ENCODE peak calls at places on chromosomes 2 and 18, in four cellular contexts. M, C, N and V are unnamed samples. For H3K9me3, the result is how much of the 10 kb centered on the place peaks cover.

GRCh38 chr2:206984206-206984605 is 44.9 kb downstream of the CPO start:
- DNase-seq in M (no peak), C (no peak), N (peak), V (no peak)

GRCh38 chr2:26455801-26456700 is 21.9 kb downstream of the OTOF start:
- DNase-seq in M (no peak), C (peak), N (no peak), V (no peak)

GRCh38 chr18:59308201-59309014 is 10.0 kb downstream of the CPLX4 start:
- DNase-seq in M (peak), C (peak), N (peak), V (peak)

GRCh38 chr2:86788881-86789686 is 1.6 kb downstream of the CD8A start:
- DNase-seq in M (no peak), C (no peak), N (peak), V (no peak)

GRCh38 chr2:11702946-11703345 is 33.0 kb upstream of the NTSR2 start:
- DNase-seq in M (peak), C (no peak), N (no peak), V (no peak)

GRCh38 chr2:195818521-195818920 is 161.5 kb downstream of the SLC39A10 start:
- DNase-seq in M (no peak), C (no peak), N (no peak), V (no peak)

GRCh38 chr2:167335627-167336026 is 447.3 kb downstream of the XIRP2 start:
- DNase-seq in M (peak), C (no peak), N (peak), V (no peak)

GRCh38 chr2:101149241-101150192 is 1.7 kb downstream of the TBC1D8 start:
- DNase-seq in M (no peak), C (peak), N (peak), V (no peak)

GRCh38 chr2:74603282-74604000 is 44.7 kb downstream of the M1AP start:
- DNase-seq in M (no peak), C (no peak), N (no peak), V (no peak)

GRCh38 chr18:49016648-49017539 is 66.1 kb upstream of the SMAD7 start:
- DNase-seq in M (peak), C (peak), N (peak), V (no peak)

GRCh38 chr18:50855976-50856772 is 22.7 kb upstream of the ME2 start:
- DNase-seq in M (no peak), C (no peak), N (no peak), V (no peak)

GRCh38 chr2:196653843-196654242 is 14.3 kb downstream of the CCDC150 start:
- DNase-seq in M (no peak), C (no peak), N (no peak), V (no peak)

GRCh38 chr2:239870863-239871262 is 154.3 kb downstream of the NDUFA10 start:
- DNase-seq in M (no peak), C (no peak), N (no peak), V (no peak)

DNA sequence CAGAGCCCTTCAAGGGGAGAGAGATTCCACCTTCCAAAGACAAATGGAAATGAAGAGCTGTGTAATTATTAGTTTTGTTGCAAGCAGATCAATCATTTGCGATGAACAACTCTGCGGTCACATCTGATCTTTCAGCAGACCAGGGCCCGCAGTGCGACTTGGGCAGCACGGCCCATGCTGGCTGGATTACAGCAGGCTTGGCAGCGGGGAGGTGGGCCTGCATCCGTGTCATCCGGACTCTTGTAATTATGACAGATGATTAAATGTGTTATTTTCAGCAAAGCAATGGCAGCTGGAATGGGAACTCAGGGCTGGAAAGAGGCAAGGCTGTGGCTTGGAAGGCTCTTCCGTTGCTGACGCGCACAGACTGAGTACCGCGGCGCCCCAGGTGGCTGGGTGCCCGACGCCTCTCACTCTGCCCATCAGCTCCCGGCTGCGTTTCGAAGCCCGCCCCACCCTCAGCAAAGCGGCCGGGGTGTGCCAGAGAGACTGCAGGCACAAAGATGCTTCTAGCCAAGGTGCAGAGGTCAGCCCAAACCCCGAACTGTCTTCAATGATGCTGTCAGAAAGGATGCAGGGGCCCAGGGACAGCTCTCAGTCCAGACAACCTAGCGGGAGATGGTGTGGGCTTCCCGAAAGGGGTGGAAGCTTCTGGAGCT is 397.4 kb upstream of the SALL3 start:
- DNase-seq in M (no peak), C (peak), N (no peak), V (no peak)
- H3K9me3 ChIP-seq in M (under half), C (under half), N (under half), V (under half)

DNA sequence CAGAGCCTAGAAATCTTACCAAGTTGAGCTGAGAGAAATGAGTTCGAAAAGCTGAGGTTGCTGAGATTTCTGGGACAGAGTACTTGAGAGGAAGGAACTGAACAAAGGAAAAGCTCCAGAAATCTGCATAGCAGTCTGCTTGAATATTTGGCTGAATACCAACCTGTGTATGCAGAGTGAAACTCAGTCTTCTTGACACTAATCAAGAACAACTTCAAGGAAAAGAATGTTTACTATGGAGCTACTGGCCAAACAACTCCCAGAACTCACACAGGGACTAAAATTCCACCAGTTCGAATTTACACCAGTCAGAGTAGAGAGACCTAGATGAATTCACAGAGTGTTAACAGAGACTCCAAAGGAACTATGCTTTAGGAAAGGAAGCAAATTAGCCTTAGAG is 66.5 kb downstream of the USP37 start:
- DNase-seq in M (peak), C (no peak), N (no peak), V (no peak)
- H3K27ac ChIP-seq in M (peak), C (peak), N (no peak), V (no peak)

DNA sequence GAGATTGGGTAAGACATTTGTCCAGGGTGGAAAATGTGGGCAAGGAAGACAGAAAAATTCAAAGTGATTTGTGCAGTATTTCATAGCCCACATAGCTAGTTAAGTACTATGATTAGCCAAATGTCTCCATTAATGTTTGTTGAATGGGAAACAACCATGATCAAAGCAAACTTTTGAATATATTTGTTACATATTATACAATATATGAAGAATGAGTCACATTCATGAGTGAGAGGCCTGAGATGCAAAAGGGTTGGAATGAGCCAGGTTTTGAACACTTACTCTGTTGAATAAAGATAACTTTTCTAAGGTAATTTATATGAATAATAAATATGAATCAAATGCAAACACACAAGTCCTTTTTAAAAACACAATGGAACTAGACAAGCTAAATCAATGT is 984.5 kb upstream of the CDH2 start:
- DNase-seq in M (no peak), C (no peak), N (no peak), V (no peak)
- TF ChIP-seq CTCF in M (no peak), C (no peak), N (no peak), V (no peak)

DNA sequence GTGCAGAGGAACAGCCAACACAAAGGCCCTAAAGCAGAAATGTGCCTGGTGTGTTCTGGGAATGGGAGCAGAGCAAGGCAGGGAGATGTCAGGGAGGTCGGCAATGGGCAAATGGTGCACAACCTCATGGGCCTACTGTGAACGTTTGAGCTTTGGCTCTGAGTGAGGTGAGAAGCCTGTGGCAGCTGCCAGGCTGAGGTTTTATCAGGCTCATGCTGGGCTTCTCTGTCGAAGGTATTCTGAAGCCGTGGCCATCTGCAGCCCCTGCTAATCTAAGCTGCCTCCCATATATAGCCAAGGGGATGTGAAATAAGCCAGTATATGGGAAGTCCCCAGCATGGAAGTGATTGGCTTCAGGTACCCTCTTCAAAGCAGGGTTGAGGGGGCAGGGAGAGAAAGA is 193.3 kb downstream of the SLC4A3 start:
- DNase-seq in M (no peak), C (no peak), N (no peak), V (no peak)
- H3K9me3 ChIP-seq in M (under half), C (under half), N (under half), V (under half)

GRCh38 chr2:17878222-17879136 is at the start of gene KCNS3:
- DNase-seq in M (peak), C (peak), N (peak), V (no peak)
- H3K27ac ChIP-seq in M (no peak), C (peak), N (no peak), V (no peak)

DNA sequence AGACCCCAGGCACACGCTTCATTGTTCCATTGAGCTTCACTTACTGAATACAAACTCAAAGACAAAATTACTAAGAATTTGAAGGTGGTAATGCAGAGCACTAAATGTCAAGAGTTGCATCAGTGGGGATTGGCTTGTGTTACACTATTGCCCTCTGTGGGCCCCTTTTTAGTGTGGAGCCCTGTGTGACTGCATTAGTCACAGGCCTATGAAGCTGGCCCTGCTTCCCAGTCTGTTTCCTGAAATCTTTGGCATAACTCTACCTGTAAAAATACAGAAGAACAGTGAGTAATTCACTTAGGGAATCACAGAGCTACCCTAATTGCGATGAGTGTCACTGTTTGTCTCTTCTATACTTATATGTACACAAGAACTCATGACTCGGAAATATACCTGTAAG is 40.0 kb upstream of the STPG4 start:
- DNase-seq in M (no peak), C (no peak), N (peak), V (no peak)
- TF ChIP-seq CTCF in M (no peak), C (no peak), N (no peak), V (no peak)

GRCh38 chr2:135451966-135452365 is 79.1 kb downstream of the ZRANB3 start:
- DNase-seq in M (no peak), C (no peak), N (no peak), V (no peak)
- H3K9me3 ChIP-seq in M (under half), C (under half), N (under half), V (under half)

DNA sequence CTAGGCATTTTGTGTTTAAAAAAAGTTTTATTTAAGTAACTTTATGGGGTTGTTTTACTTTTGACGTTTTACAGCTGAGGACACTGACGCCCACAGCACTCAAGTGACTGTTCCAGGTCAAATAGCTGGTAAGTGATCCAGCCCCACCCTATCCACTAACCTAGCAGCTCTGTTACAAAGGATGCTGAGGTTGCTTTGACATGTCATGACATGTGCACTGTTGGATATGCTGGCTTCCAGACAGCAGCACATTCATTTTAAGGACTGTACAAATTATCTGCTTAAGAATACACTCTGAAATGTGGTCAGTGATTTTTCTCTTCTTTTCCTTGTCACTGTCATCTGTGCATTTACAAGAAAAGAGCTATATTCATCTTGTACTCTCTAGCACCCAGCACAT is 417.5 kb downstream of the ZEB2 start:
- DNase-seq in M (no peak), C (no peak), N (peak), V (no peak)
- H3K27ac ChIP-seq in M (no peak), C (no peak), N (peak), V (no peak)

DNA sequence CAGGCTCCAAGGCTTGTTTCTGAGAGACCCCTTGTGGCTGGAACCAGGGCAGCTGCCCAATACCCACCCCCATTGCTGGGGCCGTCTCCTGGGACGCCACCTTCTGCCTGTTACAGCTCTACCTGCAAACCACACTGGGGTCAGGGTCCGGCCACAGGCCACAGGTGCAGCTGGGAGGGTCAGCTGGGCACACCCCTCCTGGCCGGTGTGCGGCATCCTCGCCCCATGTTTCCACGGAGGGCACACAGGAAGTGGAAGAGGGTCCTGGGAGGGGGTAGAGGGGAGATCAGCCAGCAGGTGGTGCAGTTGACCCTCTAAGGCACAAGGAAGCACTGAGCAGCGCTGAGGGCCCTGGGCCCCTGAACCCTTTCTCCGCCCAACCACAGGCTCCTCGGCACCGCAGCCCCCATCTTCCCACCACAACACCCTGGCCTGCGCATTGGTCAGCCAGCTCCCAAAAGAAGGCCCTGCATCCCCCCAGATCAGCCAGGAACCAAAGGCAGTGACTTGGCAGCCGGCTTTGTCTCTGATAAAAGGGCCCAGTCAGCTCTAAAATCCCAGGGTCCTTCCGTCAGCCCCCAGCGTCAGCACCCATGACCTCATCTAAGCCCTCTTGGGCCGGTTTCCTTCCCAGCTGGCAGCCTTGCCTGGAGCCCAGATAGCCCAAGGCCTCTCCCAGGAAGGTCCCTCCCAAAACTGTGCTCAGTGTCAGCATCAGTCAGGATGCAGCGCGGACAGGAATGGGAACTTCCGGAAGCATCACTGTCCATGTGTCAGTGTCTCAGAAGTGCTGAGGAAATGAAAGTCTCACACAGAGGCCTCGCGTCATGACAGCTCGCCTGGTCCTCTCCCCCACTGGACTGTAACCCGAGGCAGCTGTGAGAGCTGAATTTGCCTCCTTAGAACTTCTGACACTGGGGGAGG is 1.7 kb downstream of the ERFE start:
- DNase-seq in M (peak), C (no peak), N (no peak), V (no peak)
- TF ChIP-seq CTCF in M (peak), C (no peak), N (peak), V (no peak)